ENCODE peak calls at places on chromosomes 3 and 15, in five cellular contexts. Z, N, G, W and I are unnamed samples.

GRCh38 chr3:134998855-134999254 is 203.8 kb downstream of the EPHB1 start:
- DNase-seq in G (no peak), N (no peak), Z (no peak), W (no peak), I (no peak)

GRCh38 chr15:66415321-66415720 is 28.6 kb downstream of the MAP2K1 start:
- DNase-seq in N (no peak), Z (no peak), W (no peak), G (no peak), I (no peak)

GRCh38 chr3:52233968-52234367 is 5.0 kb downstream of the TWF2 start:
- DNase-seq in N (no peak), W (no peak), Z (no peak), G (no peak), I (no peak)

GRCh38 chr15:31371520-31372240 is 45.0 kb downstream of the KLF13 start:
- DNase-seq in G (no peak), N (peak; percentile 50), Z (no peak), W (no peak), I (no peak)

GRCh38 chr3:195914648-195915473 is 6.5 kb upstream of the TNK2 start:
- DNase-seq in N (peak; percentile 94), Z (peak; percentile 89), W (peak; percentile 96), G (peak; percentile 95), I (peak; percentile 99)

GRCh38 chr3:142888099-142888483 is 792 bp downstream of the PCOLCE2 start:
- DNase-seq in Z (peak; percentile 32), W (no peak), G (no peak), N (peak; percentile 63), I (no peak)

GRCh38 chr3:22495826-22496225 is 707.3 kb upstream of the UBE2E2 start:
- DNase-seq in N (no peak), Z (no peak), W (no peak), G (no peak), I (no peak)

GRCh38 chr15:67146214-67146613 is 80.8 kb downstream of the SMAD3 start:
- DNase-seq in W (peak; percentile 77), N (no peak), Z (no peak), G (no peak), I (no peak)

GRCh38 chr15:31469801-31470545 is 143.3 kb downstream of the KLF13 start:
- DNase-seq in W (peak; percentile 2), N (no peak), Z (no peak), G (no peak), I (no peak)

GRCh38 chr3:84974347-84974746 is 15.6 kb downstream of the CADM2 start:
- DNase-seq in Z (no peak), G (no peak), W (no peak), N (no peak), I (no peak)

GRCh38 chr3:186097317-186097662 is 11.6 kb downstream of the ETV5 start:
- DNase-seq in G (no peak), Z (no peak), N (no peak), W (no peak), I (no peak)

GRCh38 chr3:13245579-13245978 is 172.3 kb upstream of the IQSEC1 start:
- DNase-seq in G (no peak), Z (no peak), N (no peak), W (no peak), I (no peak)

DNA sequence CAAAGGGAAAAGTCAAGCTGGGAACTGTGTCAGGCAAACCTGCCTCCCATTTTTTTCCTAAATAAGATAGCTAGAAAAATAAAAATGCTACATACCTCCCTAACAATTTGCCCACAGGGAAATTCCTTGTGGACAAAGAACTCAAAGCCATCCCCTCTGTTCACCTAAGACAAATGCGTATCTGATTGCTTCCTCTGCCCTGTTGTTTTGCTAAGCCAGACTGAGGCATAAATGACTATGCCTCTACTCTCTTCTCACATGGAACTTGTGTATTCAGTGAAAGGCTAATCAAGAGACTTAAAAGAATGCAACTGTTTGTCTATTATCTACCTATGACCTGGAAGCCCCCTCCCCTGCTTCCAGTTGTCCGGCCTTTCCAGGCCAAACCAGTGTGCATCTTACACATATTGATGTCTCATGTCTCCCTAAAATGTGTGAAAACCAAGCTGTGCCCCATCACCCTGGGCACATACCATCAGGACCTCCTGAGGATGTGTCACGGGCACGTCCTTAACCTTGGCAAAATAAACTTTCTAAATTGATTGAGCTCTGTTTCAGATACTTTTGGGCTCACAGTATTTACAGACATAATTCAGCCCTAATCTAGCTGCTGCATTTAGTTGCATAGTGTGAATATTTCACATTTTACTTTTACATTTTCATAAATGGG is 15.8 kb downstream of the CHD2 start:
- DNase-seq in N (no peak), W (no peak), G (no peak), Z (no peak), I (no peak)
- H3K27ac ChIP-seq in N (peak overlapping the region; percentile 22), W (peak overlapping the region; percentile 67), G (peak overlapping the region; percentile 20), Z (peak overlapping the region; percentile 92), I (peak overlapping the region; percentile 47)

DNA sequence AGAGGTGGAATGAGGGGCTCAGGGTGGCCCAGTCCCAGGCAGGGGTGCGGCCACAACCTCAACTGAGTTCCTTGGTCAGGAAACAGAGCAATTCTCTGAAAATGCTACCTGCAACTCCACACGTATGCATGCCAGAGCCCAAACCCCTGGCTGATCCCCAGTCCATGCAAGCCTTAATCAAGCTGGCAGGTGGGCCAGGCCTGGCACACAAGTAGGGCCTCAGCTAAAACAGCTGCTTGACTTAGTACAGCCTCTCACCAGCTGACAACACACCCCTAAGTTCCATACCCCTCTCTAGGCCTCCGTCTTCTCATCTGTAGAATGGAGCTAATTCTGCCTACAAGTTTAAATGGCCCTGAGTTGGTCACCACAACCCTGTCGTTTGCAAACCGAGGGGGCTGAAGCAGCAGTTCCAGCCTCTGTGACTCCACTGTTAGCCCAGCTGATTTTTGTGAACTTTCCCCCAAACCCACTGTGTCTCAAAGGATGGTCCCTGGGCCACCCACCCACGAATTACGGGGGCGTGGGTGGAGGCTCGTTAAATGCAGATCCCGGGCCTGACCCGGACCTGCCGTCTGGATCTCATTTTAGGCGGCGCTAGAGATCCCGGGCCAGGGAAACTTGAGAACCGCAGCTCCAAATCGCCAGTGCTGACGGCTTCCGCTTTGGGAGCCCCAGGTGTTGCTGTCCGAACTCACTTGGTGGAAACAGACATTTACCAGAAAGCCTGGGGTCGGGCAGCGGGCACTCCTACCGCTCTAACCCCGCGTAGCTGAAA is 927 bp downstream of the CHDH start:
- DNase-seq in N (no peak), G (peak; percentile 20), Z (peak; percentile 36), W (peak; percentile 67), I (peak; percentile 93)
- TF ChIP-seq CTCF in N (no peak), G (peak; percentile 23), Z (no peak), W (no peak), I (peak; percentile 68)

DNA sequence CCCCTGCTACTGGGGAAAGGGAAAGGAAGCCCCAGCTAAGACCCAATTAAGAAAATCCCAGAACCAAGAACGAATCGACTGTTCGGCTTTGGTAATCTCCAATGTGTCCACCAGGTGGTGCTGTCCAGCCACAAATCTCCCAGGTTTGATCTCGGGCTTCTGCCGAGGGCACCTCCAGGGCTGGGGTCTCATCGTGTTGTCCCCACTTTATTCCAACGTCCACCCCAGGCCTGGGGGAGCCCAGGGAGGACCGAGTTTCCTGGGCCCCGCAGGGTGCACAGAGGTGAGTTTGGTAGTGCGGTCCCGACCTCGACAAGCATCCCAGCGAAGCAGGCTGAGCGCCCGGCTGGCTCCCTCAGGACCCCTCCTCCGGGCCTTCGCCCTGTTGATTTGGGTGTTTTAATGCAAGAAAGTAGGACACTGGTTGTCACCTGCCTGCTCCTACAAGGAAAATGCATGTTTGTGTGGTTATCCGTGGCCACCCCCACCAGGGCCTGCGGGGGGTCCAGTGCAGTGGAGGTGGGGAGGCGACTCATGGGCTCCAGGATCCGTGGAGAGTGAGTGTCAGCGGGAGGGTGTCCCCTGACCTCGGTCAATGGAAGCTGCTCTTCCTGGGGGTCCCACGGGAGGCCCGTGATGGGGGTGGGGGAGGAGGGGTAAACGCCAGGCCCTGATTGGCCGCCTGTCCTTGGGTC is 185.0 kb downstream of the GOLGA6L6 start:
- DNase-seq in G (peak; percentile 59), N (peak; percentile 85), Z (peak; percentile 30), W (peak; percentile 15), I (peak; percentile 90)
- H3K4me3 ChIP-seq in G (no peak overlapping the region), N (no peak overlapping the region), Z (no peak overlapping the region), W (no peak overlapping the region), I (no peak overlapping the region)

GRCh38 chr15:25504307-25504706 is 65.5 kb upstream of the UBE3A start:
- DNase-seq in N (no peak), G (no peak), Z (no peak), W (no peak), I (peak; percentile 61)
- H3K27ac ChIP-seq in N (no peak overlapping the region), G (no peak overlapping the region), Z (no peak overlapping the region), W (no peak overlapping the region), I (no peak overlapping the region)